ENCODE peak calls at places on chromosomes 2 and 18, in six cellular contexts. Z, I, N, F, O and Q are unnamed samples.

GRCh38 chr2:12619975-12620374 is 96.8 kb upstream of the TRIB2 start:
- DNase-seq in O (no peak), Z (no peak), N (peak; percentile 75), I (no peak), F (no peak), Q (peak; percentile 92)

GRCh38 chr2:31401580-31401979 is 13.0 kb downstream of the XDH start:
- DNase-seq in I (no peak), Z (peak; percentile 97), O (peak; percentile 60), F (no peak), N (peak; percentile 91), Q (peak; percentile 96)

GRCh38 chr18:64175432-64175831 is 26.5 kb upstream of the LINC00305 start:
- DNase-seq in O (peak; percentile 47), F (no peak), N (no peak), I (no peak), Z (no peak), Q (no peak)

GRCh38 chr2:84729224-84729623 is 151.7 kb downstream of the TRABD2A start:
- DNase-seq in Z (no peak), O (no peak), N (no peak), F (no peak), I (no peak), Q (no peak)

GRCh38 chr2:141041281-141041680 is 1089.5 kb downstream of the LRP1B start:
- DNase-seq in Z (no peak), F (no peak), N (no peak), I (no peak), O (no peak), Q (peak; percentile 36)

GRCh38 chr18:72799106-72799505 is 68.7 kb downstream of the NETO1 start:
- DNase-seq in N (peak; percentile 0), F (no peak), O (no peak), Z (no peak), I (no peak), Q (no peak)

GRCh38 chr18:26088482-26088881 is 1.9 kb downstream of the SS18 start:
- DNase-seq in N (no peak), F (no peak), O (no peak), I (no peak), Z (no peak), Q (no peak)

GRCh38 chr2:53021285-53021684 is 746.3 kb upstream of the CHAC2 start:
- DNase-seq in N (peak; percentile 37), F (no peak), I (no peak), Z (no peak), O (no peak), Q (peak; percentile 88)

GRCh38 chr2:229133155-229133772 is 137.8 kb downstream of the PID1 start:
- DNase-seq in F (no peak), N (peak; percentile 36), O (no peak), I (peak; percentile 40), Z (peak; percentile 68), Q (peak; percentile 12)

GRCh38 chr2:98099939-98100743 is 13.2 kb downstream of the VWA3B start:
- DNase-seq in N (no peak), F (no peak), I (no peak), Z (no peak), O (no peak), Q (no peak)

GRCh38 chr2:88832256-88832991 is 141.0 kb downstream of the RPIA start:
- DNase-seq in N (no peak), F (no peak), O (no peak), I (no peak), Z (no peak), Q (no peak)

GRCh38 chr2:88832992-88833389 is 141.5 kb downstream of the RPIA start:
- DNase-seq in F (no peak), I (no peak), Z (no peak), O (no peak), N (no peak), Q (no peak)

GRCh38 chr2:88829607-88830463 is 138.4 kb downstream of the RPIA start:
- DNase-seq in I (no peak), F (no peak), N (no peak), Z (no peak), O (no peak), Q (no peak)

GRCh38 chr2:88831071-88831791 is 139.8 kb downstream of the RPIA start:
- DNase-seq in Z (no peak), O (no peak), F (no peak), N (no peak), I (no peak), Q (no peak)

GRCh38 chr2:88831792-88832248 is 140.3 kb downstream of the RPIA start:
- DNase-seq in Z (peak; percentile 92), N (no peak), O (no peak), F (peak; percentile 62), I (peak; percentile 60), Q (peak; percentile 16)
- H4K8ac ChIP-seq in Z (no peak overlapping the region), N (no peak overlapping the region), O (no peak overlapping the region), F (no peak overlapping the region), I (no peak overlapping the region), Q (no peak overlapping the region)

DNA sequence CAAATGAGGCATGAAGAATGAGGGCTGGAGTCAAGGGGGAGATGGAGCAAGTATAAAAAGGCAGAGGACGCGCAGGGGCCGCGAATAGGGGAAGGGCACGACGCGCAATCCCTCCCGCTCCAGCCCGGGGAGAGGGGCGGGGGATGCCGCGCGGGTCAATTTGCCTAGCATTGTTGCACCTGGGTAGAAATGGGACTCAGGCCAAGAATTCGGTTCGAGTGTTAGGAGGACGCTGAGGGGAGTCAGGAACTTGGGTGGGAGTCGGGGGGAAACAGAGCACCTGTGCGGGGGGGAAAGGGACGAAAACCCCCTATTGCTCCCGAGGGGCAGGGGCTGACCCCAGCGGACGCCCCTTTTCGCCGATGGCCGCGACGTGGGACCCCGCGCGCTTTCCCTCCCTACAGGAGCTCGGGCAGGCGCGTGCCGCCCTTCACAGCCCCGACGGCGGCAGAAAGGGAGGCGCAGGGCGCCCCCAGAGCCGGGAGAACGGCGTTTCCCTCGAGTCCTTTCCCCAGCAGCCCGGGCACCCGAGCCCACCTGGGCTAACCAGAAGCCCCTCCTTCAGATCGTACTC is 425 bp downstream of the PAIP2B start:
- DNase-seq in Z (peak; percentile 35), N (no peak), I (peak; percentile 48), O (peak; percentile 43), F (no peak), Q (no peak)
- H3K4ac ChIP-seq in Z (no peak overlapping the region), N (no peak overlapping the region), I (no peak overlapping the region), O (no peak overlapping the region), F (no peak overlapping the region), Q (no peak overlapping the region)

GRCh38 chr2:174486614-174487535 is at the start of gene GPR155:
- DNase-seq in F (peak; percentile 97), I (peak; percentile 98), Z (peak; percentile 99), N (peak; percentile 97), O (peak; percentile 100), Q (peak; percentile 97)
- H4K8ac ChIP-seq in F (peak within 1 kb of the TSS; percentile 99), I (no peak within 1 kb of the TSS), Z (peak within 1 kb of the TSS; percentile 95), N (peak within 1 kb of the TSS; percentile 99), O (peak within 1 kb of the TSS; percentile 99), Q (peak within 1 kb of the TSS; percentile 98)

GRCh38 chr2:46939596-46940359 is 24.2 kb upstream of the MCFD2 start:
- DNase-seq in O (no peak), N (peak; percentile 10), Z (peak; percentile 62), I (no peak), F (no peak), Q (no peak)
- H3K4ac ChIP-seq in O (no peak overlapping the region), N (peak overlapping the region; percentile 78), Z (no peak overlapping the region), I (no peak overlapping the region), F (no peak overlapping the region), Q (peak overlapping the region; percentile 98)

GRCh38 chr2:8607591-8607990 is 74.3 kb upstream of the ID2 start:
- DNase-seq in O (no peak), N (peak; percentile 29), Z (no peak), I (no peak), F (no peak), Q (peak; percentile 80)

GRCh38 chr2:8611246-8611645 is 70.6 kb upstream of the ID2 start:
- DNase-seq in N (no peak), I (no peak), F (no peak), Z (no peak), O (no peak), Q (no peak)

GRCh38 chr2:8611712-8612111 is 70.1 kb upstream of the ID2 start:
- DNase-seq in O (no peak), F (no peak), I (no peak), N (no peak), Z (no peak), Q (no peak)

GRCh38 chr2:8608411-8608954 is 73.4 kb upstream of the ID2 start:
- DNase-seq in N (peak; percentile 24), O (no peak), Z (no peak), F (no peak), I (no peak), Q (no peak)

DNA sequence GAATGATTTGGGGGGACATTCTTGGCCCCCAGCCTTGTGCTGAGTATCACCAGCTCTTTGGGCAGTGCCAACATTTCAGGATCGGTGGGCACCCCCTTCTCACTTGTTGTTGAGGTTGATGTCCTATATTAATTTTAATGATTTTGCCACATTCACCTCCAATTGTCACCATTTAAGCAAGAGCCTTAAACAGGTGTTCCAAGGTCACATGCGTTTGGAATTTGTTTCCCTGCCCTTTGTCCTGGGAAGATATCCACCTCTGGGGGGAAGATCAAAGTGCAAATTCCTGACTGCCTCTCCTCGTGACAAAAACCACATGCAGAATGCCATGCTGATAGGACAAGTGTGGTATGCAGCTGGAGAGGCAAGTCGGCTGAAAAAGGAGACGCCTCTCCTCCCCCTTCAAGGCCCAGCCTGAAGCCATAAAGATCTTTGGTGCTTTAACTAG is 72.5 kb upstream of the ID2 start:
- DNase-seq in I (no peak), F (no peak), N (peak; percentile 43), Z (peak; percentile 97), O (peak; percentile 40), Q (no peak)
- H4K8ac ChIP-seq in I (no peak overlapping the region), F (no peak overlapping the region), N (peak overlapping the region; percentile 5), Z (no peak overlapping the region), O (no peak overlapping the region), Q (no peak overlapping the region)

GRCh38 chr2:39094717-39095363 is 26.0 kb downstream of the SOS1 start:
- DNase-seq in I (no peak), O (no peak), F (no peak), Z (no peak), N (peak; percentile 84), Q (peak; percentile 87)
- H3K4ac ChIP-seq in I (no peak overlapping the region), O (no peak overlapping the region), F (no peak overlapping the region), Z (no peak overlapping the region), N (no peak overlapping the region), Q (no peak overlapping the region)

DNA sequence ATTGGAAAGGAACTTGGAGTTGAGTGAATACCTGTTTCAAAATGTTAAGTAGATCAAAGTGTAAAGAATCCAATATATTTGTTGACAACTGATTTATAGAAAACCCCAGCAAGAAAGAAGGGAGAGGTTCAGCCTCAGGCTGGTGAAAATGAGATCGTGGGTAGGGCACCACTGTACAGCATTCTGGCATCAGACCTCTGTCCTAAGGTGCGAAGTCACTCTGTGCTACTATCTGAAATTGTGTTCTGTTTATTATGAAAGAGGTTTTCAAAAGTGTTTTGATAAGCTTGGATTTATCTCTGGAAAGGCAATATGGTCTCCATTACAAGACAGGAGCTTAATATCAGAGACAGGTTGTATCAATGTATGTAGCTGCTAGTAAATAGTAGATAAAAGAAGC is 80.5 kb upstream of the MAP4K3 start:
- DNase-seq in N (no peak), Z (no peak), I (no peak), F (no peak), O (no peak), Q (no peak)
- H4K8ac ChIP-seq in N (no peak overlapping the region), Z (no peak overlapping the region), I (no peak overlapping the region), F (no peak overlapping the region), O (no peak overlapping the region), Q (peak overlapping the region; percentile 37)